ENCODE peak calls at places on chromosomes 6 and 20, in five cellular contexts. Z is OCI-LY7; P is dorsolateral prefrontal cortex; K is mesendoderm; G is naive thymus-derived CD4-positive, alpha-beta T cell. Y is an unnamed sample.

GRCh38 chr6:4805553-4806307 is 29.5 kb downstream of the CDYL start:
- DNase-seq in Z (peak), P (peak), K (peak), G (no peak), Y (peak)

GRCh38 chr6:93105017-93105416 is 314.3 kb downstream of the EPHA7 start:
- DNase-seq in Z (no peak), P (no peak), K (no peak), G (no peak), Y (no peak)

GRCh38 chr6:13383280-13384163 is 55.2 kb upstream of the TBC1D7 start:
- DNase-seq in Z (no peak), P (no peak), K (no peak), G (no peak), Y (no peak)

GRCh38 chr6:43575105-43575771 is 600 bp downstream of the XPO5 start:
- DNase-seq in Z (peak), P (no peak), K (peak), G (peak), Y (peak)

GRCh38 chr6:34909484-34909883 is 20.4 kb downstream of the ANKS1A start:
- DNase-seq in Z (no peak), P (no peak), K (no peak), G (no peak), Y (no peak)

GRCh38 chr6:163814494-163815364 is 400.2 kb downstream of the QKI start:
- DNase-seq in Z (peak), P (no peak), K (no peak), G (no peak), Y (no peak)

GRCh38 chr6:163585932-163586437 is 171.5 kb downstream of the QKI start:
- DNase-seq in Z (no peak), P (no peak), K (peak), G (no peak), Y (no peak)

GRCh38 chr6:148203970-148204369 is 138.7 kb upstream of the SASH1 start:
- DNase-seq in Z (peak), P (no peak), K (peak), G (peak), Y (peak)

GRCh38 chr6:92047152-92047551 is 1372.2 kb downstream of the EPHA7 start:
- DNase-seq in Z (no peak), P (no peak), K (no peak), G (no peak), Y (no peak)

GRCh38 chr6:130893766-130894165 is 66.6 kb downstream of the SMLR1 start:
- DNase-seq in Z (no peak), P (no peak), K (no peak), G (no peak), Y (no peak)

GRCh38 chr6:138107752-138108592 is 753 bp upstream of the PERP start:
- DNase-seq in Z (no peak), P (peak), K (peak), G (no peak), Y (no peak)

GRCh38 chr6:120230008-120230407 is 880.4 kb upstream of the MAN1A1 start:
- DNase-seq in Z (peak), P (no peak), K (peak), G (no peak), Y (no peak)

GRCh38 chr20:46051556-46052323 is 22.7 kb downstream of the SLC12A5 start:
- DNase-seq in Z (no peak), P (peak), K (no peak), G (no peak), Y (no peak)

GRCh38 chr20:46402236-46402886 is 4.1 kb downstream of the ELMO2 start:
- DNase-seq in Z (no peak), P (no peak), K (no peak), G (no peak), Y (no peak)

GRCh38 chr20:4871486-4871885 is 129.8 kb downstream of the SLC23A2 start:
- DNase-seq in Z (no peak), P (no peak), K (no peak), G (no peak), Y (no peak)

GRCh38 chr20:41692479-41693135 is 74.4 kb upstream of the CHD6 start:
- DNase-seq in Z (peak), P (peak), K (peak), G (peak), Y (peak)

GRCh38 chr6:138196142-138196738 is 22.1 kb downstream of the PBOV1 start:
- DNase-seq in Z (no peak), P (no peak), K (no peak), G (no peak), Y (no peak)

GRCh38 chr6:26057899-26058298 is 29.3 kb upstream of the HFE start:
- DNase-seq in Z (no peak), P (no peak), K (no peak), G (no peak), Y (no peak)

GRCh38 chr6:148746363-148747144 is at the start of gene UST:
- DNase-seq in Z (peak), P (no peak), K (peak), G (peak), Y (peak)

GRCh38 chr6:34110610-34111009 is 35.3 kb downstream of the GRM4 start:
- DNase-seq in Z (no peak), P (peak), K (no peak), G (no peak), Y (no peak)

GRCh38 chr6:106629103-106629858 is at the start of the genes QRSL1 and RTN4IP1:
- DNase-seq in Z (peak), P (peak), K (peak), G (peak), Y (peak)

GRCh38 chr6:78489874-78490273 is 377.5 kb upstream of the IRAK1BP1 start:
- DNase-seq in Z (no peak), P (no peak), K (no peak), G (no peak), Y (no peak)

GRCh38 chr6:18269253-18269652 is 4.9 kb upstream of the DEK start:
- DNase-seq in Z (peak), P (no peak), K (no peak), G (no peak), Y (no peak)

GRCh38 chr6:139372326-139373153 is 1.9 kb downstream of the CITED2 start:
- DNase-seq in Z (no peak), P (no peak), K (no peak), G (no peak), Y (no peak)

GRCh38 chr6:36983538-36983937 is 2.5 kb downstream of the MTCH1 start:
- DNase-seq in Z (no peak), P (no peak), K (no peak), G (no peak), Y (no peak)
- H3K27ac ChIP-seq in Z (no peak), P (no peak), K (no peak), G (peak), Y (no peak)

GRCh38 chr6:20415304-20416062 is 13.8 kb downstream of the E2F3 start:
- DNase-seq in Z (no peak), P (no peak), K (peak), G (no peak), Y (no peak)
- H3K27ac ChIP-seq in Z (no peak), P (no peak), K (no peak), G (no peak), Y (no peak)

DNA sequence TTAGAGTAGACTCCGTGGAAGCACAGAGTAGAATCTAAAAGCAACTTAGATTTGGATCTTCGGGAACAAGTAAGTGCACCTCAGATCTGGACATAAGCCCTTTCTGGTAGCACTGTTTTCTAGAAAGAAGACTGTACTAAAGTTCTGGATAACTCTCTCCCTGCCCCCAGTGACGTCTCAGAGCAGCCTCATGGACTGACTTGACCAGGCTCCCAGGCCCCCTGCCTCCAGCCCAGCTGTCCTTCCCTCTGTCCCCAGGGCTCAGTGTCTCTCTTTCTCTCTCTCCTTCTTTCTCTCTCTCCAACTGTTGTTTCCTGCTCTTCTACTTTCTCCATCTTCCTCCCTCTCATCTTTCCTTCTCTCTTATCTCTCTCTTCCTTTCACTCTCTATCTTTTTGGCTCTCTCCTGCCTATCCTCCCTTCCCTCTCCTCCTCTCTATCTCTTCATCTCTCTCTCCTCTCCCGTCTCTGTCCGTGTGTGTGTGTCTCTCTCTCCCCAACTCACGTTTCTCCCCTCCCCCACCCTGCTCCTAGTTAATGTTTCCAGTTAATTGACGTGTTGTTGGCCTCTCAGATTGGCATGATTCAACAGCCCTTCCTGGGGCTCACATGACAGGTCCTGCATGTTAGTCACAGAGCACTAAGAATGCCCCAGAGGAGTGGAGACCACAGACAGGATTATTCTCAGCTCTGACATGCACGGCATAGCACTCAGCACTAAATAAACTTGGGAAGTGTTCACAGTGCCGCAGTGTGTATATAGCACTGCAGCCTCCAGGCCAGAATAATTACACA is 180.4 kb upstream of the FOXQ1 start:
- DNase-seq in Z (no peak), P (no peak), K (no peak), G (no peak), Y (no peak)
- H3K27ac ChIP-seq in Z (no peak), P (no peak), K (no peak), G (no peak), Y (no peak)

GRCh38 chr6:108694816-108695215 is 134.1 kb downstream of the FOXO3 start:
- DNase-seq in Z (no peak), P (no peak), K (no peak), G (no peak), Y (no peak)

GRCh38 chr6:108698593-108699289 is 138.0 kb downstream of the FOXO3 start:
- DNase-seq in Z (no peak), P (no peak), K (no peak), G (no peak), Y (no peak)

GRCh38 chr6:108697646-108698161 is 137.0 kb downstream of the FOXO3 start:
- DNase-seq in Z (no peak), P (no peak), K (no peak), G (no peak), Y (no peak)

GRCh38 chr6:108702106-108702851 is 141.6 kb downstream of the FOXO3 start:
- DNase-seq in Z (no peak), P (no peak), K (no peak), G (no peak), Y (no peak)

GRCh38 chr6:108699290-108700041 is 138.7 kb downstream of the FOXO3 start:
- DNase-seq in Z (no peak), P (no peak), K (no peak), G (no peak), Y (no peak)
- H3K27ac ChIP-seq in Z (no peak), P (no peak), K (no peak), G (no peak), Y (no peak)

DNA sequence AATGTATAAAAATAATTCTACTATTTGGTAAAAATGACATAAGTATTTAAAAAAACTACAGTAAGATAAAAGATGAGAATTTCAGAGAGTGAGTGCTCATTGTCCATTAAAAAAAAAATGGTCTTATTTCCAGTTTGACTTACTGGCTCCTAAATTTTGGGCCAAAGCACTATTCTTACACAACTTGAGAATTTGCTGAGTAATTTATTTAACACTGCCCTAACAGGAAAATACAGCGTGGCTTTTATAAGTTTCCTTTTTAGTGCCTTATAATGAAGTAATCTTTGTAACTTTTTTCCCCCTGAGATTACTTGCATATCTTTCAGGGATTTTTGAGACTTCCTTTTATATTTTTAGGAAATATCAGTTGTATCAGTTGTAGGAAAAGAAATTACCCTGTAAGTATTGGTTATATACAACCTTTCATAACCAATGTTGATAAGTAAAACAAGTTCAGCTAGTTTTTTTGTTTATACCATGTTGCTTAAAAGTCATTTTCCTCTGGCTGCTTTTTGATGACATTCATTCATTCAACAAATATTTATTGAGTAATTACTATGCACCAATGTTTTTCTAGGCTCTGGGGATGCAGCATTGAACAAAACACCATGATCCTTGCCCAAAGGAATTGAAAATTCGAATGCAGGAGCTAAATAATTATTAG is 106.4 kb upstream of the SGK1 start:
- DNase-seq in Z (no peak), P (no peak), K (no peak), G (no peak), Y (no peak)
- H3K27ac ChIP-seq in Z (no peak), P (no peak), K (no peak), G (no peak), Y (no peak)

GRCh38 chr20:3204124-3204794 is at the start of gene DDRGK1:
- DNase-seq in Z (peak), P (peak), K (peak), G (peak), Y (peak)

GRCh38 chr20:3199206-3199605 is 5.3 kb downstream of the DDRGK1 start:
- DNase-seq in Z (no peak), P (no peak), K (no peak), G (no peak), Y (no peak)

GRCh38 chr20:3202965-3203314 is 1.5 kb downstream of the DDRGK1 start:
- DNase-seq in Z (no peak), P (no peak), K (no peak), G (no peak), Y (no peak)

GRCh38 chr20:3203315-3204123 is 963 bp downstream of the DDRGK1 start:
- DNase-seq in Z (peak), P (peak), K (peak), G (no peak), Y (peak)

DNA sequence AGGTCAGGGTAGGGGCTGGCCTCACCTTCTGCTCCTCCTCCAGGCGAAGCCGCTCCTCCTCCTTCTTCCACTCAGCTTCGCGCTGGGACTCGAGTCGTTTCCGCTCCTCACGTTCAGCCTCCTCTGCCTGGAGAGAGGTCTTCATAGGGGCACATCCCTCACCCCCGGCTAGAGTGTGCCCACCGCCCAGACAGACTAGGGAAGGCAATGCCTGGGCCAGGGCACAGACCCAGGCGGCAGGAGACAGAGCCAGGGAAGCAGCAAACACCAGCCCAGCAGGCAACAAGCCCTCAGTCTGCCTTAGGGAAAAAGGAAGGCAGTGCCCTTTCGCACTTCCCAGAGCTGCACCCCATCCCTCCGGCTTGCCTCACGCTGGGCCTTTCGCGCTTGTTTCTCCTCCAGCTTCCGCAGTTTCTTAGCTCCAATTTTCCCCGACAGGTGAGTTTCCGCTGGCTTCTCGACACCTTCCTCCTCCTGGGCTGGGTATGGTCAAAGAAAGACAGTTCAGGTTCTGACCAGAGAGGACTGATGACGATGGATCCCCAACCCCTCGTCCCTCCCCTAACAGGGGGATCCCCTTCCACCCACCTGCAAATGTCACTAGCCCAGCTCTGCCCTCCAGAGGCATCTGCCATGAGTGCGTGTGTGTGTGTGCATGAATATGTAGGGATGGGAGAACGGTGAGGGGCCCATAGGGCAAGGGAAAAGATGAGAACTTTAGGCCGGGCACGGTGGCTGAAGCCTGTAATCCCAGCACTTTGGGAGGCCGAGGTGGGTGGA is 4.3 kb downstream of the DDRGK1 start:
- DNase-seq in Z (no peak), P (no peak), K (no peak), G (no peak), Y (no peak)
- H3K27ac ChIP-seq in Z (no peak), P (no peak), K (no peak), G (no peak), Y (no peak)

DNA sequence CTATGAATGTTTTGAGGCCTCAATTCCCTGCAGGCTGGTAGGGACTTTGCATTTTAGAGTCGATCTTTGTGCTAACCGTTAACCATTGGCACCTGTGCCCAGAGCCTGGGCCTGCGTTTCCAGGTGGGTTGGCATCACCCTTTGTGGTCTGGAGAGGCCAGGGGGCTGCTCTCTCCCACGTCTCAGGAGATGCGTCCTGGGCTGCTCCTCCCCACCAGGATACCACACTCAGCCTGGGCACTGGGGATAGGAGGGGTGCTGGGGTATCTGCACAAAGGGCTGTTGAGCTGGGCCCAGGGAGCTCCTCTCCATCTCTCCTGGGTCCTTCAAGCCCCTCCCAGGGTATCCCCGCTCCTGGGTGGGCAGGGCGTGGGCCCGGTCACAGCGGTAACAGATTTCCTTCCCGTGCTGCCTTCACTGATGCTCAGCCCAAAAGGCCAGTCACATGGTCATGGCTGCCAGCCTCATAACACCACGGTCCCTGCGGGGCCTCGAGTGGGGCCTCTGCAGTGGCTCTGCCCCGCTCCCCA is 266.2 kb downstream of the TAF4 start:
- DNase-seq in Z (no peak), P (no peak), K (no peak), G (no peak), Y (no peak)
- H3K27ac ChIP-seq in Z (no peak), P (no peak), K (no peak), G (no peak), Y (no peak)

DNA sequence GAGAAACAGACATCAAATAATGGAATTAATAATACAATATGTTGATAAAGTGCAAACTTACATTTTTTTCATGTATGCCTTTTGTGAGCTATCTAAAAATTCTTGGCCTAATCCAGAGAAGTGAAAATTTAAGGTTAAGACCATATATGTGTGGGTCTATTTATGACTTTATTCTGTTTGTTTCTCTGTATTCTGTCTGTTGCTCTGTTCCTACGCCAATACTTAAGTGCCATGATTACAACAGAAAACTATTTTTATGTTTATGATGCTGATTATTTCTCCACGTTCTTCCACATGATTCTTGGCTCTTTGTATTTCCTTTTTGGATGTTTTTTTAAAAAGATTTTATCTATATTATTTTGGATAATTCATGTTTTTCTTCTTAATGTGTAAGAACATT is 109.5 kb upstream of the MAP3K4 start:
- DNase-seq in Z (no peak), P (no peak), K (no peak), G (no peak), Y (no peak)
- H3K27ac ChIP-seq in Z (no peak), P (no peak), K (no peak), G (no peak), Y (no peak)

GRCh38 chr6:41578714-41579610 is 32.8 kb downstream of the FOXP4 start:
- DNase-seq in Z (no peak), P (no peak), K (peak), G (no peak), Y (no peak)

GRCh38 chr6:41575598-41575997 is 29.4 kb downstream of the FOXP4 start:
- DNase-seq in Z (no peak), P (no peak), K (no peak), G (no peak), Y (no peak)

GRCh38 chr6:41577356-41577864 is 31.2 kb downstream of the FOXP4 start:
- DNase-seq in Z (no peak), P (no peak), K (no peak), G (no peak), Y (no peak)

GRCh38 chr6:41577865-41578713 is 31.9 kb downstream of the FOXP4 start:
- DNase-seq in Z (no peak), P (no peak), K (peak), G (no peak), Y (peak)

GRCh38 chr6:41576667-41577066 is 30.5 kb downstream of the FOXP4 start:
- DNase-seq in Z (no peak), P (no peak), K (no peak), G (no peak), Y (no peak)
- H3K27ac ChIP-seq in Z (no peak), P (no peak), K (no peak), G (no peak), Y (peak)

Y was measured in Karpas-422.